ENCODE peak calls at places on chromosomes 5 and 9, in six cellular contexts. T, N, J, Z, F and B are unnamed samples.

GRCh38 chr5:72441094-72441723 is 66.0 kb downstream of the ZNF366 start:
- DNase-seq in T (no peak), N (no peak), J (no peak), Z (no peak), F (peak; percentile 31), B (no peak)

GRCh38 chr9:5688109-5688508 is 59.2 kb downstream of the RIC1 start:
- DNase-seq in T (no peak), N (no peak), J (no peak), Z (no peak), F (peak; percentile 31), B (no peak)

GRCh38 chr5:138661342-138661975 is 86.3 kb upstream of the HSPA9 start:
- DNase-seq in T (no peak), N (peak; percentile 24), J (no peak), Z (no peak), F (no peak), B (no peak)

GRCh38 chr5:178625679-178626483 is 969 bp downstream of the CLK4 start:
- DNase-seq in T (no peak), N (no peak), J (no peak), Z (no peak), F (no peak), B (no peak)

GRCh38 chr5:58450811-58451629 is 8.9 kb downstream of the PLK2 start:
- DNase-seq in T (no peak), N (no peak), J (no peak), Z (no peak), F (peak; percentile 26), B (no peak)

GRCh38 chr9:94806307-94806893 is 79.9 kb downstream of the AOPEP start:
- DNase-seq in T (no peak), N (no peak), J (no peak), Z (no peak), F (no peak), B (no peak)

GRCh38 chr9:131769361-131769760 is 29.5 kb upstream of the RAPGEF1 start:
- DNase-seq in T (no peak), N (no peak), J (no peak), Z (no peak), F (no peak), B (no peak)

GRCh38 chr5:97839338-97840081 is 656.5 kb upstream of the RIOK2 start:
- DNase-seq in T (no peak), N (no peak), J (no peak), Z (no peak), F (peak; percentile 2), B (no peak)

GRCh38 chr9:5532790-5533189 is 22.5 kb downstream of the PDCD1LG2 start:
- DNase-seq in T (no peak), N (no peak), J (no peak), Z (no peak), F (no peak), B (no peak)

GRCh38 chr9:95181226-95181818 is 136.2 kb downstream of the FANCC start:
- DNase-seq in T (no peak), N (no peak), J (no peak), Z (no peak), F (peak; percentile 9), B (no peak)

GRCh38 chr5:16585028-16585667 is 31.6 kb downstream of the RETREG1 start:
- DNase-seq in T (no peak), N (no peak), J (no peak), Z (no peak), F (no peak), B (no peak)

GRCh38 chr5:130871346-130872086 is 293.5 kb downstream of the HINT1 start:
- DNase-seq in T (peak; percentile 6), N (no peak), J (peak; percentile 34), Z (peak; percentile 21), F (peak; percentile 1), B (no peak)

GRCh38 chr5:155822177-155822576 is 504.8 kb upstream of the SGCD start:
- DNase-seq in T (no peak), N (no peak), J (no peak), Z (no peak), F (no peak), B (no peak)

GRCh38 chr5:147439253-147439652 is 70.6 kb downstream of the DPYSL3 start:
- DNase-seq in T (no peak), N (no peak), J (no peak), Z (no peak), F (peak; percentile 52), B (no peak)

GRCh38 chr9:116087751-116088194 is 65.8 kb upstream of the PAPPA start:
- DNase-seq in T (no peak), N (no peak), J (no peak), Z (no peak), F (peak; percentile 85), B (no peak)

GRCh38 chr5:84634256-84634655 is 249.6 kb upstream of the EDIL3 start:
- DNase-seq in T (no peak), N (no peak), J (no peak), Z (no peak), F (peak; percentile 17), B (no peak)

GRCh38 chr5:143576721-143577484 is 173.4 kb upstream of the NR3C1 start:
- DNase-seq in T (no peak), N (no peak), J (no peak), Z (no peak), F (peak; percentile 85), B (no peak)

GRCh38 chr5:86880785-86881492 is 263.2 kb downstream of the COX7C start:
- DNase-seq in T (peak; percentile 1), N (no peak), J (peak; percentile 51), Z (peak; percentile 6), F (peak; percentile 89), B (peak; percentile 16)

GRCh38 chr9:131735238-131736181 is 4.4 kb downstream of the RAPGEF1 start:
- DNase-seq in T (no peak), N (no peak), J (no peak), Z (no peak), F (no peak), B (no peak)